ENCODE peak calls at places on chromosomes 2 and 18, in four cellular contexts. S is pancreas, U is BE2C, P is right cardiac atrium. K is an unnamed sample. For H3K4me1, the result is how much of the 10 kb centered on the place peaks cover.

GRCh38 chr2:229921101-229921891 is 513 bp downstream of the TRIP12 start:
- DNase-seq in S (peak), P (peak), U (peak), K (peak)

GRCh38 chr2:237733677-237734300 is 64.8 kb upstream of the RBM44 start:
- DNase-seq in P (no peak), S (peak), U (peak), K (no peak)

GRCh38 chr2:28620371-28620793 is 124.5 kb downstream of the PLB1 start:
- DNase-seq in P (no peak), S (no peak), U (no peak), K (no peak)

GRCh38 chr2:194443926-194444325 is 1213.1 kb upstream of the SLC39A10 start:
- DNase-seq in U (no peak), P (no peak), S (no peak), K (no peak)

GRCh38 chr2:224369028-224369632 is 32.8 kb downstream of the FAM124B start:
- DNase-seq in U (peak), S (no peak), P (no peak), K (peak)

GRCh38 chr2:240358080-240358479 is 77.4 kb upstream of the GPC1 start:
- DNase-seq in P (no peak), U (peak), S (no peak), K (no peak)

GRCh38 chr2:118492335-118492734 is 355.1 kb downstream of the EN1 start:
- DNase-seq in P (no peak), S (no peak), U (no peak), K (peak)

GRCh38 chr2:210626849-210627248 is 70.5 kb downstream of the CPS1 start:
- DNase-seq in U (no peak), S (no peak), P (no peak), K (no peak)

GRCh38 chr2:145066151-145066661 is 546.3 kb upstream of the ZEB2 start:
- DNase-seq in U (no peak), S (no peak), P (peak), K (no peak)

GRCh38 chr2:237692601-237693079 is 65.3 kb downstream of the LRRFIP1 start:
- DNase-seq in P (no peak), S (peak), U (peak), K (no peak)

GRCh38 chr18:27411911-27412310 is 226.8 kb upstream of the CHST9 start:
- DNase-seq in U (no peak), S (no peak), P (no peak), K (no peak)

GRCh38 chr2:18557121-18557520 is 3.3 kb downstream of the RDH14 start:
- DNase-seq in U (no peak), S (no peak), P (no peak), K (no peak)

GRCh38 chr2:237256845-237257244 is 157.1 kb downstream of the COL6A3 start:
- DNase-seq in S (no peak), P (peak), U (no peak), K (no peak)

GRCh38 chr2:223537100-223537499 is 65.1 kb downstream of the SCG2 start:
- DNase-seq in U (no peak), P (no peak), S (no peak), K (no peak)

GRCh38 chr2:134333646-134334189 is 79.8 kb downstream of the MGAT5 start:
- DNase-seq in P (no peak), S (no peak), U (peak), K (no peak)

DNA sequence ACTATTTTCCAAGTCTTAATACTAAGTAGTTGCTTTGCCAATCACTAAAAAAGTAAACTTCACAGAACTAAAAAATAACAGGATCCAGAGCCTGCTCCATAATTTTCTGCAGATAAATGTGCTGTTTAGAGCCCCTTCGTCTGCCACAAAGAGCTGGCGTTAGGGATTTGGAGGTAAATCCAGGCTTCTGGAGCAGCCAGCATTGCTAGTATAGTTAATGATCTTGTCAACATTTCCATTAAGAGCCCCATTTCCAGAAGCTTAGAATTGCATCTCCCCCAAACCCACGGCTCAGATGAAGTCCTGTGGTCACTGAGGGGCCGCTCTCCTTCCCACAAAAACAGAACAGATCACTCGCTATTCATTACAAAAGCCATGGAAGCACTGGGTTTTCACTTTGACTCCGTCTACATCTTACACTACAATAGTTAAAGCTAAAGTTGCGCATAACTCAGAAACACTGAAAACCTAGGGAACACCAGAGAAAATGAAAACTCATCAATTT is 41.9 kb downstream of the ZNF516 start:
- DNase-seq in P (no peak), S (no peak), U (no peak), K (no peak)
- H3K4me1 ChIP-seq in P (under half), S (under half), U (under half), K (under half)

DNA sequence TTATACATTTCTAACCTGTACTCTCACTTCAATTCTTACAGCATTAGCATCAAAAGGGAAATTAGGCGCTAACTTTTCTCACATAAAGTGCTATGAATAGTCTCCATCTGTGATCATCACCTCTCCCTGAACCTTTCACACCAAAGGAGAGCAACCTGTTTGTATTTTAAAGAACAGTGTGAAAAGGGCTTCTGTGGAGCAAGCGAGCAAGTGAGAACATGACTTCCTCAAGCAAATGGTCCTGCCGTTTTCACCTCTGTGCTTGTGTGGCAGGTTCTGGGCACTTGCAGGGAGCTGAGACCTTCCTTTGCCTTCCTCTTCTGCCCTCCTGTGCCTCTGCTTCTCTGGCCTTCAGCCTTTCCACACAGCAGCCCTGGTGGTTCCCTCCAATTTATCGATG is 51.9 kb downstream of the TGFA start:
- DNase-seq in U (no peak), S (no peak), P (no peak), K (no peak)
- H3K4me3 ChIP-seq in U (no peak), S (no peak), P (no peak), K (no peak)

GRCh38 chr18:48634975-48635374 is 96.1 kb downstream of the CTIF start:
- DNase-seq in P (no peak), U (no peak), S (no peak), K (no peak)
- H3K4me1 ChIP-seq in P (under half), U (under half), S (under half), K (under half)

GRCh38 chr2:201471732-201472395 is 20.3 kb downstream of the STRADB start:
- DNase-seq in P (no peak), U (no peak), S (no peak), K (no peak)
- H3K4me3 ChIP-seq in P (no peak), U (no peak), S (no peak), K (no peak)

GRCh38 chr2:232296766-232297525 is 81.6 kb upstream of the ALPP start:
- DNase-seq in P (no peak), U (no peak), S (no peak), K (no peak)
- H3K4me1 ChIP-seq in P (under half), U (under half), S (under half), K (under half)

DNA sequence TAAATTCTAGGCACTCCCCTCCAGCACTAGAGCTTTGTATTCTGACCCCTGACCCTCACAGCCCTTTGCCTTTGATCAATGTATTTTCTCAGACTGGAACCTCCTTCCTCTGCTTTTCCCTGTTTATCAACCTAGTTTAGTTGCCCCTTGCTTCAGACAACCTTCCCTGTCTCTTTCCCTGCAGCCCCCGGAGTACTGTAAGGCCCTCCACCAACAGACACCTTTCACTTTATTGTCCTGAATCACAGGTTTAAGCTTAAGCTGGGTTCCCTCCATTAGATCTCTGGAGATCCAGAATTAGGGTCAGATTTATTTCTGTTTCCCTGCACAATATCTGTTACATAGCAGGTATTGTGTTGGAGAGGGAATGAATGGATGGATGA is 140.2 kb downstream of the DDX1 start:
- DNase-seq in U (no peak), P (no peak), S (no peak), K (no peak)
- H3K4me3 ChIP-seq in U (no peak), P (no peak), S (no peak), K (no peak)